ENCODE peak calls at places on chromosomes 3 and 15, in nine cellular contexts. M is adrenal gland; G is CD8-positive, alpha-beta T cell; D is pancreas; C is CD8-positive, alpha-beta memory T cell; N is CD4-positive, alpha-beta memory T cell; R is heart right ventricle; Z is A549; P is hepatocyte. O is an unnamed sample.

GRCh38 chr3:140586311-140586710 is 91.6 kb upstream of the TRIM42 start:
- DNase-seq in M (no peak), Z (no peak), N (no peak), R (no peak), G (no peak), C (no peak), D (no peak), P (no peak), O (no peak)

GRCh38 chr3:132660056-132660744 is at the start of gene UBA5:
- DNase-seq in N (peak), M (peak), P (peak), D (peak), Z (peak), R (peak), C (peak), G (peak), O (peak)

GRCh38 chr3:188397766-188398705 is 244.1 kb downstream of the LPP start:
- DNase-seq in M (peak), N (no peak), Z (no peak), G (no peak), D (no peak), R (peak), C (no peak), P (no peak), O (no peak)

GRCh38 chr15:99514306-99514705 is 51.5 kb upstream of the MEF2A start:
- DNase-seq in M (no peak), D (no peak), G (no peak), P (no peak), N (no peak), R (no peak), C (no peak), Z (no peak), O (no peak)

GRCh38 chr15:68693071-68693470 is 114.3 kb downstream of the CORO2B start:
- DNase-seq in M (no peak), C (no peak), R (no peak), G (no peak), Z (no peak), P (no peak), N (no peak), D (no peak), O (no peak)

GRCh38 chr3:117719316-117719926 is 1009.8 kb downstream of the TUSC7 start:
- DNase-seq in R (no peak), C (no peak), G (no peak), M (peak), N (no peak), Z (peak), P (peak), D (no peak), O (no peak)

GRCh38 chr15:43105778-43106485 is at the start of gene UBR1:
- DNase-seq in R (peak), C (peak), P (peak), D (peak), N (peak), Z (peak), G (peak), M (peak), O (peak)

GRCh38 chr3:29925150-29925549 is 644.3 kb downstream of the RBMS3 start:
- DNase-seq in D (no peak), R (no peak), N (no peak), Z (no peak), C (no peak), G (no peak), M (no peak), P (no peak), O (no peak)

GRCh38 chr15:53511175-53511574 is 248.3 kb downstream of the WDR72 start:
- DNase-seq in R (no peak), P (no peak), M (no peak), Z (no peak), N (no peak), D (no peak), G (no peak), C (no peak), O (no peak)

GRCh38 chr15:27563765-27564164 is 535.4 kb downstream of the OCA2 start:
- DNase-seq in Z (no peak), M (no peak), P (no peak), R (no peak), C (no peak), D (no peak), G (no peak), N (no peak), O (no peak)

GRCh38 chr3:171846594-171846993 is 3.4 kb downstream of the TMEM212 start:
- DNase-seq in C (no peak), N (no peak), D (no peak), Z (no peak), G (no peak), M (no peak), P (no peak), R (no peak), O (no peak)

GRCh38 chr15:93943607-93944006 is 287.8 kb upstream of the MCTP2 start:
- DNase-seq in M (no peak), G (no peak), C (no peak), Z (no peak), N (no peak), P (peak), R (no peak), D (no peak), O (no peak)

GRCh38 chr15:73560501-73561117 is 72.6 kb downstream of the NPTN start:
- DNase-seq in R (peak), D (no peak), M (no peak), G (no peak), C (no peak), P (peak), Z (peak), N (peak), O (no peak)

GRCh38 chr3:64489361-64490044 is 198.3 kb downstream of the ADAMTS9 start:
- DNase-seq in R (peak), C (no peak), D (peak), G (no peak), M (peak), P (peak), N (no peak), Z (no peak), O (no peak)

GRCh38 chr15:99981839-99982658 is 248.8 kb upstream of the LYSMD4 start:
- DNase-seq in R (no peak), N (no peak), P (no peak), M (no peak), G (no peak), C (peak), D (no peak), Z (no peak), O (peak)

GRCh38 chr3:15064835-15065549 is at the start of gene MRPS25:
- DNase-seq in M (peak), P (peak), G (peak), Z (peak), N (peak), R (peak), D (peak), C (peak), O (peak)

GRCh38 chr3:15065550-15066007 is 464 bp upstream of the MRPS25 start:
- DNase-seq in M (no peak), D (no peak), R (no peak), P (no peak), C (no peak), Z (no peak), N (no peak), G (no peak), O (no peak)

GRCh38 chr3:15063656-15064286 is 1.3 kb downstream of the MRPS25 start:
- DNase-seq in P (no peak), C (no peak), Z (no peak), G (no peak), M (no peak), D (no peak), R (no peak), N (no peak), O (no peak)

GRCh38 chr3:15064299-15064834 is 748 bp downstream of the MRPS25 start:
- DNase-seq in Z (no peak), C (no peak), P (peak), M (peak), R (no peak), G (peak), D (peak), N (peak), O (no peak)

DNA sequence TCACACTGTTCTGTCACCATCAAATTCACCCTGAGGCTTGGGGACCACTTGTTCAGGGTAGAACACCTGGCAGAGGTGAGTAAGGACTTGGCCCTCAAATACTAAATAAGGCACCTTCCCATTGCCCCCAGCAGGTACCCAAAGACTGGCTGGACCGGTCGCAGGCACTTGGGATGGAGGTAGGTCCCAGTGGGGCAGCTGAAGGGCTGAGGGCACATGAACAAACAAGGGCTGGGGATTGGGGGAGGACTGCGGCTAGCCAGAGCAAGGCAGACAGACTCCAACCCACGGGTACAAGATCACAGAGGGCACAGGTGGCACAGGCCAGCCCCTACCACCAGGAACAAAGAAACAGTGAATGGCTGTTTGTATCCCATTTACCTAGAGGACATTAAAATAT is 1.9 kb downstream of the MRPS25 start:
- DNase-seq in G (no peak), C (no peak), P (no peak), Z (no peak), N (no peak), R (no peak), M (no peak), D (no peak), O (no peak)
- H3K4me3 ChIP-seq in G (no peak), C (no peak), P (no peak), Z (peak), N (no peak), R (peak), M (no peak), D (no peak), O (no peak)

GRCh38 chr15:62163847-62164499 is 1.1 kb downstream of the C2CD4B start:
- DNase-seq in D (peak), R (no peak), P (peak), G (no peak), Z (no peak), N (peak), C (no peak), M (no peak), O (no peak)

GRCh38 chr15:62163397-62163796 is 1.7 kb downstream of the C2CD4B start:
- DNase-seq in R (no peak), D (no peak), G (no peak), N (no peak), M (no peak), P (no peak), C (no peak), Z (no peak), O (no peak)

GRCh38 chr15:62165029-62165792 is at the start of gene C2CD4B:
- DNase-seq in G (no peak), N (peak), Z (peak), C (no peak), R (peak), P (peak), D (peak), M (peak), O (no peak)

GRCh38 chr15:62164500-62165028 is 521 bp downstream of the C2CD4B start:
- DNase-seq in P (peak), G (no peak), D (no peak), Z (peak), R (no peak), N (peak), C (no peak), M (no peak), O (no peak)

DNA sequence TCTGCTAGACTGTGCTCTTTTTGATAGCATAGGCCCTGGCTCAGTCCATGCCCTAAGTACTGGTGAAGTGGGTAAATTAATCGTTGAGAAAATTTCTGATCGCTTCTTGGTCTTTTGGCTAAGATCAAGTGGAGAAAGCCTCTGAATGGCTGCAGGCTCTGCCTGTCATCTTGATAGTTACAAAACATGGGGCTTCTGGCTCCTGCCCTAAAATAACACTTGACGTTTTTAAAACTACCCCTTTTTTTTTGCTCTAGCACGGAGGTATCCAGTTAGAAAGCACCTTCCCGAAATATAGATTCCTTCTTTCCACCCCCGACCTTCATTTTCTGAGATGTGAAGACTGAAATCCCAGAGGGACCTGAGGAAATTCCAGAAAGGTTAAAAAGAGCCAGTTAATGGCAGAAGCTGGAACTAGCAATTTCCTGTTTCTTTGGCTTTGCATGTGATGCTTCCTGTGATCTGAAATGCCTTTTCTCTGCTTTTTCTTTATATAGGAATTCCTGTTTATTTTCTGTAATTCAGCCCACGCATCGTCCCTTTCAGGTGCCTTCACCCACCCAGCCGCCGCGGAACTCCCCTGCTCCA is 802 bp upstream of the C2CD4B start:
- DNase-seq in N (no peak), Z (no peak), R (peak), M (no peak), P (no peak), D (no peak), G (no peak), C (no peak), O (no peak)
- H3K27ac ChIP-seq in N (no peak), Z (no peak), R (peak), M (no peak), P (no peak), D (peak), G (no peak), C (no peak), O (no peak)

GRCh38 chr3:134054881-134055280 is 25.2 kb upstream of the SLCO2A1 start:
- DNase-seq in M (no peak), R (no peak), N (no peak), G (no peak), Z (no peak), P (no peak), D (no peak), C (no peak), O (peak)
- H3K4me3 ChIP-seq in M (no peak), R (no peak), N (no peak), G (no peak), Z (no peak), P (no peak), D (no peak), C (no peak), O (no peak)

DNA sequence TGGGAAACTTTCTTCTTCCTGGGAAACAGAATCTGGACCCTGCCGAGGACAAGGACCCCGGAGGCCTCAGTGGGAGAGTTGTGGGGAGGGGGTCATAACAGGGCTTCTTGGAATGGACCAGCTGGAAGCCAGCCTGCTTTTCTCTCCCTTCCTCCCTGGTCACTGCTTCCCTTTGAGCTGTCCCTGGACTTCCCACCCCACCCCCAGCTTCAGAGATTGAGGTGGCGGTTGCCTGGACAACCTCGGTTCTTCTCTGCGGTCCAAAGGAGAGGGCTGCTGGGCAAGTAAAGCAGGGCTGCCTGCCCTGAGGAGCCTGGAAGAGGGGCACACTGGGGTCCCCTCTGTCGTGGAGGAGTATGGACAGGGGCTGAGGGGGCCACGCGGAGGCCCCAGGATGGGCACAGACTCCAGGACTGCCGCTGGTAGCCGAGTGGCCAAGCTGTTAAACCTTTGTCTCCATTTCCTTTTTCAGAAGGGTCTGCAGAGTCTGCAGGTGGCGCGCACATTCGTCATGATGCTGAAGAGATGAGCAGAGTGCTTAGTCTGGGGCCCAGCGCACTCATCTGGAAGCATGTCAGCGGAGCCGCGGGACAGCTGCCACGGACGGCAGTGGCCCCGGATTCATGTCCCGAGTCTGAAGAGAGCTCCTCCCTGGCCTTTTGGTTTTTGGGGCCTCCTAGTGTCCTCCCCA is 42.8 kb downstream of the KLHL25 start:
- DNase-seq in D (no peak), N (no peak), Z (no peak), R (no peak), P (no peak), G (no peak), C (no peak), M (no peak), O (peak)
- H3K27ac ChIP-seq in D (peak), N (no peak), Z (no peak), R (peak), P (no peak), G (no peak), C (no peak), M (no peak), O (no peak)

GRCh38 chr3:32282578-32282977 is 44.1 kb downstream of the CMTM8 start:
- DNase-seq in R (no peak), D (no peak), C (no peak), Z (no peak), M (no peak), P (no peak), G (no peak), N (no peak), O (no peak)

GRCh38 chr3:32281570-32282106 is 43.2 kb downstream of the CMTM8 start:
- DNase-seq in G (no peak), C (no peak), M (peak), P (no peak), N (no peak), D (peak), R (no peak), Z (no peak), O (no peak)

GRCh38 chr3:32284443-32284842 is 46.0 kb downstream of the CMTM8 start:
- DNase-seq in Z (no peak), N (no peak), P (no peak), M (no peak), R (no peak), D (no peak), C (no peak), G (no peak), O (no peak)

GRCh38 chr3:32285910-32286309 is 47.4 kb downstream of the CMTM8 start:
- DNase-seq in Z (no peak), G (no peak), M (peak), C (no peak), N (no peak), D (no peak), R (no peak), P (no peak), O (no peak)

DNA sequence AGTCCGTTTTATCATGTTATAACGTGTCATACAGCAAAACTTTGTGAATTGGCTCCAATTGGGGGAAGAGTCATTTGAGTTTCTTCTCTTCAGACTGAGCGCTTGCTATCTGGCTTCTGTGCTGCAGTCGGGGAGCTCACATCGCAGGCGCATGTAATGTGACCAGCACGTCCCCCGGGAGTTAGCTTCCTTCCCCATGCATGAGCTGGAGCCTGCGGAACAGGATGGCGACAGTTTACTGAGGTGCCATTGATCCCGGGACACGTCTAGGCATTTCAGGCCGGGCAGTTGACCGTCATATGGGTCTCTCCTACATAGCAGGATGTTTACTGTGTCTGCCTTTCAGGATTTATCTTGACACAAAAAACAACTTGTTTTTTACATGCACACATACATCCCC is 44.8 kb downstream of the CMTM8 start:
- DNase-seq in M (peak), D (no peak), P (peak), C (no peak), Z (no peak), R (peak), G (no peak), N (no peak), O (no peak)
- H3K4me3 ChIP-seq in M (no peak), D (no peak), P (no peak), C (no peak), Z (no peak), R (no peak), G (no peak), N (no peak), O (no peak)

GRCh38 chr15:60374628-60375081 is 23.1 kb downstream of the ANXA2 start:
- DNase-seq in M (peak), N (no peak), C (no peak), P (peak), G (no peak), R (no peak), Z (peak), D (peak), O (peak)
- H3K27ac ChIP-seq in M (peak), N (no peak), C (no peak), P (peak), G (no peak), R (peak), Z (peak), D (peak), O (peak)

GRCh38 chr15:25863968-25864580 is 947 bp upstream of the ATP10A start:
- DNase-seq in P (no peak), N (no peak), G (no peak), D (no peak), R (no peak), Z (no peak), C (no peak), M (no peak), O (no peak)

GRCh38 chr15:25860885-25861866 is 2.0 kb downstream of the ATP10A start:
- DNase-seq in G (peak), R (no peak), D (no peak), C (peak), N (peak), P (no peak), M (no peak), Z (no peak), O (peak)

GRCh38 chr15:25863067-25863967 is at the start of gene ATP10A:
- DNase-seq in R (peak), C (peak), P (no peak), G (peak), N (peak), D (no peak), Z (no peak), M (peak), O (peak)

GRCh38 chr15:25862469-25863066 is 559 bp downstream of the ATP10A start:
- DNase-seq in Z (no peak), D (no peak), C (peak), G (peak), P (peak), R (no peak), N (peak), M (no peak), O (peak)

DNA sequence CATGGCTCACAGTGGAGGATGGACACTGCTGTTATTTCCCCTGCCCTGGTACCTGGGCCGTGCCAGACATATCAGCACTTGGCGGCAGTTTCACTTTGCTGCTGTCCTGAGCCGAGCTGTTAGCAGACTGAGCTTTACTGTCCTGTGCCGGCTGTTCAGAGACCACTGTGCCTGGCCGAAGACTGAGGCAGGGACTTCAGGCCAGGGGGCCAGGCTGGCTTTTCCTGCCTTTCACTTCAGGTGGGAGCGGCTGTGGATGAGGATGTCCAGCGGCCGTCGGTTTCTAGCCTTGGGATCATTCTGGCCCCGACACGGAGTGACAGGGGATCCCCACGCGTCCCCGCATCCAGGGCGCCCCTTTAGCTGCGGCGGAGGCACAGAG is 1.0 kb downstream of the ATP10A start:
- DNase-seq in P (no peak), M (peak), N (peak), D (no peak), R (no peak), G (peak), Z (no peak), C (peak), O (peak)
- H3K4me3 ChIP-seq in P (no peak), M (peak), N (peak), D (peak), R (peak), G (peak), Z (peak), C (peak), O (peak)

GRCh38 chr3:137217733-137218132 is 259.9 kb downstream of the IL20RB start:
- DNase-seq in G (no peak), D (no peak), Z (no peak), P (no peak), R (no peak), N (no peak), M (no peak), C (no peak), O (no peak)

GRCh38 chr3:137224464-137224863 is 266.7 kb downstream of the IL20RB start:
- DNase-seq in M (no peak), Z (no peak), N (no peak), R (no peak), C (no peak), D (no peak), P (no peak), G (no peak), O (no peak)

GRCh38 chr3:137222736-137223135 is 265.0 kb downstream of the IL20RB start:
- DNase-seq in D (no peak), P (no peak), R (no peak), Z (no peak), M (no peak), C (no peak), N (no peak), G (no peak), O (no peak)
- H3K27ac ChIP-seq in D (no peak), P (no peak), R (no peak), Z (no peak), M (no peak), C (no peak), N (no peak), G (no peak), O (no peak)

O was measured in aorta.